ENCODE peak calls at places on chromosome 7, in seven cellular contexts. O, C, D, K, X, Z and H are unnamed samples.

GRCh38 chr7:87853237-87853864 is 22.8 kb downstream of the SLC25A40 start:
- DNase-seq in K (no peak), C (no peak), D (no peak), Z (no peak), X (peak), O (peak), H (no peak)

GRCh38 chr7:120941064-120941463 is 9.5 kb upstream of the ING3 start:
- DNase-seq in K (no peak), D (no peak), Z (peak), O (peak), X (no peak), C (no peak), H (no peak)

GRCh38 chr7:25662881-25663588 is 434.7 kb upstream of the NPVF start:
- DNase-seq in O (no peak), Z (no peak), X (no peak), D (no peak), K (no peak), C (no peak), H (no peak)

GRCh38 chr7:30914611-30915601 is 3.3 kb downstream of the AQP1 start:
- DNase-seq in C (no peak), X (peak), D (peak), Z (peak), O (peak), K (no peak), H (no peak)

GRCh38 chr7:69880848-69881247 is 282.6 kb downstream of the AUTS2 start:
- DNase-seq in K (no peak), X (no peak), Z (no peak), O (no peak), C (no peak), D (no peak), H (no peak)

GRCh38 chr7:415646-416525 is 103.8 kb downstream of the PDGFA start:
- DNase-seq in C (no peak), D (no peak), K (no peak), O (no peak), Z (no peak), X (no peak), H (no peak)

GRCh38 chr7:3243256-3243655 is 57.8 kb upstream of the SDK1 start:
- DNase-seq in Z (no peak), X (no peak), C (no peak), K (no peak), O (peak), D (no peak), H (no peak)

GRCh38 chr7:133130166-133130565 is 48.3 kb upstream of the CHCHD3 start:
- DNase-seq in K (no peak), D (no peak), C (no peak), X (no peak), Z (no peak), O (no peak), H (no peak)

GRCh38 chr7:7265676-7266075 is 83.3 kb downstream of the C1GALT1 start:
- DNase-seq in D (no peak), O (no peak), K (no peak), X (no peak), C (no peak), Z (no peak), H (no peak)

GRCh38 chr7:74206589-74207120 is 3.2 kb upstream of the LAT2 start:
- DNase-seq in O (peak), K (peak), C (peak), X (peak), Z (peak), D (peak), H (peak)

GRCh38 chr7:139709460-139709859 is 68.3 kb downstream of the HIPK2 start:
- DNase-seq in K (no peak), D (peak), X (peak), C (no peak), Z (no peak), O (no peak), H (peak)

GRCh38 chr7:140060788-140061606 is 1.8 kb downstream of the PARP12 start:
- DNase-seq in X (no peak), K (no peak), D (peak), O (peak), Z (no peak), C (no peak), H (no peak)

GRCh38 chr7:5652829-5653228 is 128.6 kb downstream of the RNF216 start:
- DNase-seq in C (no peak), X (no peak), Z (no peak), O (no peak), D (no peak), K (no peak), H (no peak)

GRCh38 chr7:27168265-27168947 is 3.1 kb upstream of the HOXA9 start:
- DNase-seq in C (peak), Z (no peak), D (no peak), K (no peak), X (peak), O (no peak), H (no peak)

GRCh38 chr7:93320856-93321255 is 88.7 kb downstream of the VPS50 start:
- DNase-seq in Z (no peak), X (no peak), O (no peak), C (no peak), K (no peak), D (no peak), H (no peak)

GRCh38 chr7:137480401-137480800 is 136.9 kb upstream of the PTN start:
- DNase-seq in D (no peak), Z (no peak), C (no peak), K (no peak), O (no peak), X (no peak), H (no peak)

GRCh38 chr7:105766421-105767191 is 109.8 kb downstream of the ATXN7L1 start:
- DNase-seq in C (no peak), Z (no peak), D (peak), X (no peak), K (no peak), O (no peak), H (no peak)

GRCh38 chr7:105768117-105768516 is 108.3 kb downstream of the ATXN7L1 start:
- DNase-seq in D (no peak), K (no peak), O (no peak), X (no peak), Z (no peak), C (no peak), H (no peak)

GRCh38 chr7:105769951-105770628 is 106.3 kb downstream of the ATXN7L1 start:
- DNase-seq in Z (peak), D (no peak), O (no peak), X (peak), K (peak), C (no peak), H (no peak)

GRCh38 chr7:105765846-105766245 is 110.6 kb downstream of the ATXN7L1 start:
- DNase-seq in K (no peak), O (no peak), Z (no peak), D (peak), X (no peak), C (no peak), H (no peak)

DNA sequence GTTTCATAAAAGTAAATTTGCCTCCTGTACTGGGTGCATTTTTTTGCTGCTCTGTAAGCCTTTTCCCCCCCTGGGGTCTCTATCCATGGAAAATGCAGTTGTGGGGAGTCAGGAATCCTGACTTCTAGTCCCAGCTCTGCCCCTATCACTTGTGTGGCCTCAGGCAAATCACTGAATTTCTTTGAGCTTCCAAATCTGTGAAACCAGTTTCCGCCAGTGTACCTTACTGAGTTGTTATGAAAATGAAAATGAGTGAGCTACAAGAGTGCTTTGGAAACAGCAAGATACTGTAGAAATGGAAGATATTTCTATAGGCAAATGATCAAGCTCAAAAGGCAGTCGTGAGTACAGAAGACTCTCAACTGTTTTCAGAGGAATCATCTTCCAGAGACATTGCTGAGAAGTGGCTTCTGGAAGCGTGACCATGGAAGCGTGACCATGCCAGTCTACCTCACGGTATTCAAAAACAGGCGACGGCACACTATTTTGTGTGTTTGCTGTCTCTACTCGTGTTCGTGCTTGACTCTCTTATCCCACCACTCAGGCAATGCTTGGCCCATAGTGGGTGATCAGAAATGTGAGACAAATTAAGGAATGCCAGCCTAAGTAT is 107.4 kb downstream of the ATXN7L1 start:
- DNase-seq in O (no peak), X (no peak), Z (no peak), K (no peak), C (no peak), D (no peak), H (no peak)
- TF ChIP-seq CTCF in O (no peak), X (no peak), Z (no peak), K (no peak), C (no peak), D (no peak), H (no peak)

DNA sequence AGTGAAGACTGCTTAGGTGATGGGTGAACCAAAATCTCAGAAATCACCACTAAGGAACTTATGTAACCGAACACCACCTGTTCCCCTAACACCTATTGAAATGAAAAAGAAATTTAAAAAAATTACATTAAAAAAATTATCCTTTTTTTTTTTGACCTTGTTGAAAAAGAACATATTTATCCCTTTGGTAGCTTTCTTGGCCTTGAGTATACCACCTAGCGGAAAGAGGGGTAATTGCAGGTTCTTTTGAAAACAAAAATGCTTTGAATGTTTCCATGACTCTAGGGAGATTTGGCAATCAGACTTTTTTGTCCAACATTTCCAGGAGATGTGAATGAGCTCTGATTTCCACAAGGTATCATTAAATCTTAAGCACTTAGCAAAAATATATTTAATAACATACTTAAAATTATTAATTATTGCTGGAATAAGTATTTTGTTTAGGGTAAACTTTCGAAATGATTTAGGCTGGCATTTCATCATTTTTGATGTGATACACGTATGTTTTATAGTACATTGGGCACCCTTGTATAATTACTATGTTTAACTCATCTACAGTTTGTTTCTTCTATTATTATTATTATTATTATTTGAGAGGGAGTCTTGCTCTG is 47.0 kb upstream of the ELMO1 start:
- DNase-seq in C (peak), X (peak), D (peak), K (peak), Z (no peak), O (peak), H (peak)
- TF ChIP-seq CTCF in C (peak), X (peak), D (peak), K (peak), Z (peak), O (peak), H (peak)

GRCh38 chr7:101058355-101058754 is 26.9 kb upstream of the TRIM56 start:
- DNase-seq in C (peak), X (peak), D (peak), K (peak), Z (peak), O (peak), H (peak)

GRCh38 chr7:101060992-101061391 is 24.3 kb upstream of the TRIM56 start:
- DNase-seq in C (no peak), Z (no peak), O (no peak), K (no peak), X (no peak), D (no peak), H (no peak)

DNA sequence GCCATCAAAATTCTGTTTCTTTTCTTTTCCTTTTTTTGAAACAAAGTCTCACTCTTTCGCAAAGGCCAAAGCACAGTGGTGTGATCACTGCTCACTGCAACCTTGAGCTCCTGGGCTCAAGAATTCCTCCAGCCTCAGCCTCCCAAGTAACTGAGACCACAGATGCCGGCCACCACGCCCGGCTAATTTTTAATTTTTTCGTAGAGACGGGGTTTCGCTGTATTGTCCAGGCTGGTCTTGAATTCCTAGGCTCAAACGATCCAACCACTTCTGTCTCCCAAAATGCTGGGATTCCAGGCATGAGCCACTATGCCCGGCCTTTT is 25.7 kb upstream of the TRIM56 start:
- DNase-seq in D (no peak), X (no peak), C (no peak), O (no peak), K (no peak), Z (no peak), H (no peak)
- TF ChIP-seq CTCF in D (no peak), X (peak), C (peak), O (no peak), K (no peak), Z (no peak), H (no peak)

GRCh38 chr7:146172112-146172511 is 55.5 kb downstream of the CNTNAP2 start:
- DNase-seq in K (no peak), O (no peak), C (no peak), X (no peak), Z (no peak), D (no peak), H (no peak)
- TF ChIP-seq CTCF in K (no peak), O (no peak), C (peak), X (no peak), Z (no peak), D (no peak), H (peak)

DNA sequence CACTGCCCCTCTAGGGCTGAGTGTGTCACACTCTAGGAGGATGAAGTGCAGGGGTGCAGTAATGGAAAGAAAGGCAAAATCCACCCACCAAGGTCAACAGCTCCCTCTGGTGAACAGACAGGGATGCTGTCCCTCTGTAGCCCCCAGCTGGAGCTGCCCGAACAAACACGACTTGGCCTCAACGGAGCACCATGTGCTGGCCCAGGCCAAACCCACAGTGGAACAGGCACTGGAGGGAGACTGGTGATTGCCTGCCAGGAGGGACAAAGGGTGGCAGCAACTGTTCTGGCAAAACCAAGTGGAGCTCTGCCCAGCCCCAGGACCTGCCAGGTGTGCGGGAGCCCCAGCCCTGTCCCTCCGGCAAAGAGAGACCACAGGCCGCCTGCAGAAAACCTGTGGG is 20.7 kb downstream of the PDIA4 start:
- DNase-seq in X (no peak), O (no peak), K (no peak), C (no peak), Z (no peak), D (no peak), H (no peak)
- TF ChIP-seq CTCF in X (peak), O (no peak), K (peak), C (peak), Z (peak), D (peak), H (no peak)

DNA sequence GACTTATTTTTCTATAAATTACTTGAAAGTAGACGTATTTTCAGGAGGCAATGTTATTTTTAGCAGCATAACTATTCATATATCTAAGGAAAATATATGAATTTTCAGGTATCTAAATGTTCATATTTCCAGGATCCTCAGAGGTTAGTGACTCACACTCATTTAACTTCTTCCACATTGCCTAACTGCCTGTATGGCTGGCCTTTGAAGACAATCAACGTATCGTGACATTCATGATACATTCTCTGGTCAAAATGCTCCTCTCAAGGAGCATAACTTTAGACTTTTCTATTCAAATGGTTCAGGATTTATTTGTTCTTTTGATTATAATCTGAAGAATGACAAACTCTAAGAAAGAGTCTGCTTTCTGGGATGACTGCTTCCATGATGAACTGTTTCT is 89.3 kb downstream of the SEMA3C start:
- DNase-seq in O (peak), X (no peak), Z (no peak), D (peak), K (no peak), C (no peak), H (no peak)
- TF ChIP-seq CTCF in O (no peak), X (no peak), Z (no peak), D (no peak), K (no peak), C (no peak), H (no peak)